ENCODE peak calls at places on chromosomes 1 and 21, in seven cellular contexts. One of them, this sample, is unnamed.

GRCh38 chr1:93061895-93062792 is 16.9 kb upstream of the MTF2 start:
- DNase-seq in IMR-90: peak
- DNase-seq in AG10803: no peak
- DNase-seq in psoas muscle: no peak
- DNase-seq in choroid plexus epithelial cell: peak
- DNase-seq in cardiac fibroblast: peak
- DNase-seq in stomach: peak
- DNase-seq in this sample: peak

GRCh38 chr1:83090195-83090594 is 908.7 kb downstream of the TTLL7 start:
- DNase-seq in IMR-90: no peak
- DNase-seq in stomach: no peak
- DNase-seq in choroid plexus epithelial cell: peak
- DNase-seq in psoas muscle: no peak
- DNase-seq in AG10803: no peak
- DNase-seq in cardiac fibroblast: no peak
- DNase-seq in this sample: no peak

GRCh38 chr1:205346956-205347574 is 9.7 kb downstream of the KLHDC8A start:
- DNase-seq in AG10803: no peak
- DNase-seq in cardiac fibroblast: no peak
- DNase-seq in stomach: no peak
- DNase-seq in IMR-90: no peak
- DNase-seq in psoas muscle: no peak
- DNase-seq in choroid plexus epithelial cell: no peak
- DNase-seq in this sample: no peak

GRCh38 chr21:33861125-33861524 is 54.5 kb downstream of the ATP5PO start:
- DNase-seq in choroid plexus epithelial cell: no peak
- DNase-seq in IMR-90: no peak
- DNase-seq in stomach: no peak
- DNase-seq in cardiac fibroblast: no peak
- DNase-seq in AG10803: no peak
- DNase-seq in psoas muscle: peak
- DNase-seq in this sample: no peak

GRCh38 chr21:34974162-34974981 is 74.7 kb downstream of the RUNX1 start:
- DNase-seq in AG10803: no peak
- DNase-seq in IMR-90: peak
- DNase-seq in choroid plexus epithelial cell: no peak
- DNase-seq in psoas muscle: no peak
- DNase-seq in cardiac fibroblast: no peak
- DNase-seq in stomach: no peak
- DNase-seq in this sample: no peak

GRCh38 chr1:100950311-100950710 is 54.4 kb downstream of the SLC30A7 start:
- DNase-seq in stomach: no peak
- DNase-seq in cardiac fibroblast: no peak
- DNase-seq in AG10803: no peak
- DNase-seq in psoas muscle: no peak
- DNase-seq in choroid plexus epithelial cell: no peak
- DNase-seq in IMR-90: no peak
- DNase-seq in this sample: no peak

GRCh38 chr1:21329209-21329844 is 39.1 kb upstream of the ECE1 start:
- DNase-seq in AG10803: no peak
- DNase-seq in stomach: peak
- DNase-seq in choroid plexus epithelial cell: no peak
- DNase-seq in psoas muscle: no peak
- DNase-seq in IMR-90: no peak
- DNase-seq in cardiac fibroblast: no peak
- DNase-seq in this sample: no peak

GRCh38 chr1:222288056-222288455 is 259.8 kb downstream of the HHIPL2 start:
- DNase-seq in stomach: no peak
- DNase-seq in choroid plexus epithelial cell: no peak
- DNase-seq in psoas muscle: no peak
- DNase-seq in AG10803: no peak
- DNase-seq in IMR-90: peak
- DNase-seq in cardiac fibroblast: peak
- DNase-seq in this sample: no peak

GRCh38 chr1:234971586-234972297 is 156.9 kb downstream of the TOMM20 start:
- DNase-seq in cardiac fibroblast: no peak
- DNase-seq in choroid plexus epithelial cell: no peak
- DNase-seq in psoas muscle: no peak
- DNase-seq in AG10803: no peak
- DNase-seq in stomach: no peak
- DNase-seq in IMR-90: no peak
- DNase-seq in this sample: no peak

GRCh38 chr1:109762821-109763645 is 690 bp downstream of the EPS8L3 start:
- DNase-seq in cardiac fibroblast: peak
- DNase-seq in choroid plexus epithelial cell: peak
- DNase-seq in IMR-90: peak
- DNase-seq in AG10803: peak
- DNase-seq in psoas muscle: peak
- DNase-seq in stomach: peak
- DNase-seq in this sample: peak

GRCh38 chr1:213387380-213388015 is 336.5 kb downstream of the RPS6KC1 start:
- DNase-seq in psoas muscle: no peak
- DNase-seq in cardiac fibroblast: no peak
- DNase-seq in IMR-90: no peak
- DNase-seq in stomach: no peak
- DNase-seq in choroid plexus epithelial cell: no peak
- DNase-seq in AG10803: no peak
- DNase-seq in this sample: no peak

GRCh38 chr1:245690153-245690552 is 535.4 kb downstream of the KIF26B start:
- DNase-seq in cardiac fibroblast: no peak
- DNase-seq in choroid plexus epithelial cell: peak
- DNase-seq in psoas muscle: no peak
- DNase-seq in AG10803: no peak
- DNase-seq in stomach: no peak
- DNase-seq in IMR-90: peak
- DNase-seq in this sample: no peak

GRCh38 chr1:233389169-233389568 is 61.6 kb downstream of the MAP3K21 start:
- DNase-seq in stomach: no peak
- DNase-seq in psoas muscle: no peak
- DNase-seq in choroid plexus epithelial cell: no peak
- DNase-seq in cardiac fibroblast: peak
- DNase-seq in IMR-90: no peak
- DNase-seq in AG10803: no peak
- DNase-seq in this sample: peak

GRCh38 chr1:54774820-54775498 is 10.6 kb upstream of the PARS2 start:
- DNase-seq in IMR-90: peak
- DNase-seq in cardiac fibroblast: peak
- DNase-seq in psoas muscle: no peak
- DNase-seq in choroid plexus epithelial cell: peak
- DNase-seq in stomach: no peak
- DNase-seq in AG10803: no peak
- DNase-seq in this sample: peak

GRCh38 chr1:40786995-40787705 is 3.6 kb downstream of the KCNQ4 start:
- DNase-seq in AG10803: no peak
- DNase-seq in cardiac fibroblast: no peak
- DNase-seq in psoas muscle: peak
- DNase-seq in IMR-90: no peak
- DNase-seq in stomach: no peak
- DNase-seq in choroid plexus epithelial cell: no peak
- DNase-seq in this sample: no peak

GRCh38 chr1:107413951-107414350 is 273.1 kb downstream of the NTNG1 start:
- DNase-seq in cardiac fibroblast: no peak
- DNase-seq in IMR-90: no peak
- DNase-seq in stomach: no peak
- DNase-seq in AG10803: peak
- DNase-seq in choroid plexus epithelial cell: no peak
- DNase-seq in psoas muscle: no peak
- DNase-seq in this sample: no peak
- TF ChIP-seq CTCF in cardiac fibroblast: no peak
- TF ChIP-seq CTCF in IMR-90: no peak
- TF ChIP-seq CTCF in stomach: no peak
- TF ChIP-seq CTCF in AG10803: no peak
- TF ChIP-seq CTCF in choroid plexus epithelial cell: no peak
- TF ChIP-seq CTCF in psoas muscle: no peak
- TF ChIP-seq CTCF in this sample: no peak

GRCh38 chr1:1434131-1434811 is 1.2 kb upstream of the VWA1 start:
- DNase-seq in psoas muscle: peak
- DNase-seq in stomach: peak
- DNase-seq in IMR-90: no peak
- DNase-seq in AG10803: no peak
- DNase-seq in choroid plexus epithelial cell: peak
- DNase-seq in cardiac fibroblast: no peak
- DNase-seq in this sample: no peak

GRCh38 chr1:1435911-1436633 is 582 bp downstream of the VWA1 start:
- DNase-seq in AG10803: no peak
- DNase-seq in psoas muscle: no peak
- DNase-seq in IMR-90: no peak
- DNase-seq in stomach: no peak
- DNase-seq in choroid plexus epithelial cell: no peak
- DNase-seq in cardiac fibroblast: no peak
- DNase-seq in this sample: no peak

GRCh38 chr1:1435094-1435903 is at the start of gene VWA1:
- DNase-seq in stomach: peak
- DNase-seq in AG10803: peak
- DNase-seq in choroid plexus epithelial cell: peak
- DNase-seq in IMR-90: peak
- DNase-seq in cardiac fibroblast: peak
- DNase-seq in psoas muscle: peak
- DNase-seq in this sample: peak

GRCh38 chr1:1433804-1434130 is 1.7 kb upstream of the VWA1 start:
- DNase-seq in cardiac fibroblast: peak
- DNase-seq in AG10803: no peak
- DNase-seq in IMR-90: peak
- DNase-seq in choroid plexus epithelial cell: peak
- DNase-seq in psoas muscle: no peak
- DNase-seq in stomach: peak
- DNase-seq in this sample: peak

DNA sequence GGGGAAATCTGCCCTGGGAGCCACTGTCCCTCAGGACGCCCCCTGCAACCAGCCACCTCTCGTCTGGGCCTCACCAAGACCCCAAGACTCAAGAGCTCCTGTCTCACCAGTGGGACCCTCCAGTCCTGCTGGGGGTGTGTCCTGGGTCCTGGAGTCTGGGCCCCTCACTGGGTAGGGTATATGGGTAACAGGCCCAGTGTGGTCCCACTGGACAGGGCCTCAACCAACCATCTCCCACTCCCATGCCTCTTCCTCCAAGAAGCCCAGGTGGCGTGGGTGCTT is 737 bp upstream of the VWA1 start:
- DNase-seq in AG10803: no peak
- DNase-seq in cardiac fibroblast: no peak
- DNase-seq in IMR-90: no peak
- DNase-seq in stomach: no peak
- DNase-seq in choroid plexus epithelial cell: no peak
- DNase-seq in psoas muscle: no peak
- DNase-seq in this sample: no peak
- H3K4me3 ChIP-seq in AG10803: no peak
- H3K4me3 ChIP-seq in cardiac fibroblast: no peak
- H3K4me3 ChIP-seq in IMR-90: no peak
- H3K4me3 ChIP-seq in stomach: peak
- H3K4me3 ChIP-seq in choroid plexus epithelial cell: no peak
- H3K4me3 ChIP-seq in psoas muscle: peak
- H3K4me3 ChIP-seq in this sample: no peak

DNA sequence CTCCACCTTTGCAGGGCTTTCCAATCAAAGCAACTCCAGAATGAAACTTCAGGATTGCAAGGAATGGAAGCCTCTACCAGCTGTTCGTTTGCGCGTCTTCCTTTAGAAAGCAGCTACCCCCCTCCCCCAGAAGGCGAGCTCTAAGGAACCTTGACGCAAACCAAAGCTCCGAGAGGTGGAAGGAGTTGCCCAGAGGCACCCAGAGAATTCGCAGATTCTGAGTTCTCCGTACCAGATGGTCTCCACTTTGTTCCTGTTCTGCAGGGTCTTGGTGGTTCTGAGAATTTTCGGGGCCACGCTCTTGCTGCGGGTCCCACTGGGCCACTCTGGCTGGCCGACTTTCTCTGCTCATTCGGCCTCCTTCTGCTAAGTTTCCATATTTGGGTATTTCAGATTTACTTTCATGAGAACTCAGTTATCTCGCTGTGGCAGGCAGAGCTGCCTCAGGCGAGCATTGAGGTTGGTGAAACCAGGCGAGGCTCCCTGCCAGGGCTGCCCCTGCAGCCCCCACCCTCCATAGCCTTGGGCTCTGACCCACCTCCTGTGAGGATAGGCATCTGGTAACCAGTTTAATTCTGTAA is 798 bp downstream of the TRAF5 start:
- DNase-seq in IMR-90: peak
- DNase-seq in AG10803: peak
- DNase-seq in choroid plexus epithelial cell: peak
- DNase-seq in cardiac fibroblast: peak
- DNase-seq in stomach: no peak
- DNase-seq in psoas muscle: no peak
- DNase-seq in this sample: peak
- TF ChIP-seq CTCF in IMR-90: no peak
- TF ChIP-seq CTCF in AG10803: no peak
- TF ChIP-seq CTCF in choroid plexus epithelial cell: no peak
- TF ChIP-seq CTCF in cardiac fibroblast: no peak
- TF ChIP-seq CTCF in stomach: no peak
- TF ChIP-seq CTCF in psoas muscle: no peak
- TF ChIP-seq CTCF in this sample: no peak

DNA sequence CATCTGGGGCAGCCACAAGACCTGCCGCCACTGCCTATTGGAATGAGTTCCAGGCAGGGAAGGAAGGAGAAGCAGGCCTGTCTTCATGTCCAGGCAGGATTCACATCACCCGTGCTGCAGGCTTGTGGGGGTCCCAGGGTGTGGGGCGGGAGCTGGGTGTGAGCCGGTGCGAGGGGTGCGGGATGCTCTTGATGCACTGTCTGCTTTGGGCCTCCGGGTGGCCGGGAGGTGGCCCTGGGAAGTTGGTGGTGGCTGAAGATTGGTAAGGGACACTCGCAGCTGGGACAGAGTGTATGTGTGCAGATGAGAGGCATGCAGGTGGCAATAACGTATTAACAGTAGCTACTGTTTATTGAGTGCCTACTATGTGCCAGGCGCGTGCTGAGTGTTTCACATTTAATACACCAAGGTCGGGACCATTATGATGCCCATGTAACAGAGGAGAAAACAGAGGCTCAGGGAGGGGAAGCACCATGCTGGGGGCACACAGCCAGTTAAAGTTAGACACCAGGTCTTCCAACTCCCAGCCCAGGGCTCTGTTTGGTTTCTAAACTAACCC is 3.3 kb downstream of the CROCC start:
- DNase-seq in IMR-90: no peak
- DNase-seq in AG10803: no peak
- DNase-seq in stomach: no peak
- DNase-seq in cardiac fibroblast: no peak
- DNase-seq in choroid plexus epithelial cell: no peak
- DNase-seq in psoas muscle: peak
- DNase-seq in this sample: no peak
- H3K4me3 ChIP-seq in IMR-90: no peak
- H3K4me3 ChIP-seq in AG10803: no peak
- H3K4me3 ChIP-seq in stomach: no peak
- H3K4me3 ChIP-seq in cardiac fibroblast: no peak
- H3K4me3 ChIP-seq in choroid plexus epithelial cell: no peak
- H3K4me3 ChIP-seq in psoas muscle: no peak
- H3K4me3 ChIP-seq in this sample: no peak

DNA sequence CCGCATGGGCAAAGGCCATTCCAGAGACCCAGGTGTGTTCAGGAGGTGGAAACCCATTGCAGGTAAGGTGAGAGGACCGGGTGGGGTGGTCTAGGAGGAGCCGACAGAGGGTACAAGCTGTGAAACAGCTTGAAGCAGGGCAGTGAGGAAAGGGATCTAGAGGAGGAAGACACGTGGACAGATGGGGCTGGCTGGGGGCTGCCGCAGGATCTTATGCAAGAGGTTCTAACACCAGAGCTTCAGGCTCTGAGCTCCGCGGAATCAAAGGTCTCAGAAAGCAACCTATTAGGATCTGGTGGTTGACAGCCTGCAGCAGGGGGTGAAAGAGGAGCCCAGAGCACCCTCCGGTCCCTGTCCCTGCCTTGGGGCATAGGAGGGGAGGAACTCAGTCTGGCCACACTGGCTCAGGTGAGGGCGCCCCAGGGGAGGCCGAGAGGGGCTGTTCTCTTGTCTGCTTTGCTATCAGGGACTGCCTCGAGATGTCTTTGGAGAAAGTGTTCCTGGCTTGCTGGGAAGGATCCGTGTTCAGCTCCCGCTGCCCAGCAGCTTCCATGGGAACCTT is 1.9 kb downstream of the TFF1 start:
- DNase-seq in psoas muscle: no peak
- DNase-seq in IMR-90: no peak
- DNase-seq in AG10803: no peak
- DNase-seq in stomach: no peak
- DNase-seq in cardiac fibroblast: no peak
- DNase-seq in choroid plexus epithelial cell: no peak
- DNase-seq in this sample: no peak
- TF ChIP-seq CTCF in psoas muscle: no peak
- TF ChIP-seq CTCF in IMR-90: no peak
- TF ChIP-seq CTCF in AG10803: no peak
- TF ChIP-seq CTCF in stomach: no peak
- TF ChIP-seq CTCF in cardiac fibroblast: no peak
- TF ChIP-seq CTCF in choroid plexus epithelial cell: no peak
- TF ChIP-seq CTCF in this sample: no peak